ENCODE peak calls at places on chromosome 2, in six cellular contexts. One of them, this sample, is unnamed. For H3K9me3, the result is how much of the 10 kb centered on the place peaks cover.

GRCh38 chr2:241179894-241180293 is 8.6 kb upstream of the ANO7 start:
- DNase-seq in SK-N-SH: no peak
- DNase-seq in sigmoid colon: no peak
- DNase-seq in H1: no peak
- DNase-seq in breast epithelium: no peak
- DNase-seq in stomach: no peak
- DNase-seq in this sample: no peak

GRCh38 chr2:160715428-160715827 is 221.8 kb upstream of the RBMS1 start:
- DNase-seq in SK-N-SH: no peak
- DNase-seq in sigmoid colon: no peak
- DNase-seq in H1: no peak
- DNase-seq in breast epithelium: no peak
- DNase-seq in stomach: no peak
- DNase-seq in this sample: no peak

GRCh38 chr2:74564222-74564621 is 9.7 kb downstream of the DOK1 start:
- DNase-seq in SK-N-SH: no peak
- DNase-seq in sigmoid colon: no peak
- DNase-seq in H1: no peak
- DNase-seq in breast epithelium: no peak
- DNase-seq in stomach: no peak
- DNase-seq in this sample: no peak

GRCh38 chr2:222866358-222866960 is 5.6 kb downstream of the ACSL3 start:
- DNase-seq in SK-N-SH: no peak
- DNase-seq in sigmoid colon: no peak
- DNase-seq in H1: no peak
- DNase-seq in breast epithelium: no peak
- DNase-seq in stomach: no peak
- DNase-seq in this sample: no peak

GRCh38 chr2:58757971-58758370 is 516.8 kb upstream of the FANCL start:
- DNase-seq in SK-N-SH: peak
- DNase-seq in sigmoid colon: no peak
- DNase-seq in H1: no peak
- DNase-seq in breast epithelium: no peak
- DNase-seq in stomach: no peak
- DNase-seq in this sample: no peak

GRCh38 chr2:233063976-233064411 is 3.9 kb downstream of the INPP5D start:
- DNase-seq in SK-N-SH: no peak
- DNase-seq in sigmoid colon: no peak
- DNase-seq in H1: no peak
- DNase-seq in breast epithelium: no peak
- DNase-seq in stomach: peak
- DNase-seq in this sample: no peak

GRCh38 chr2:230661072-230661957 is 51.3 kb upstream of the CAB39 start:
- DNase-seq in SK-N-SH: no peak
- DNase-seq in sigmoid colon: no peak
- DNase-seq in H1: no peak
- DNase-seq in breast epithelium: no peak
- DNase-seq in stomach: no peak
- DNase-seq in this sample: no peak

GRCh38 chr2:54206596-54206995 is 49.4 kb downstream of the TSPYL6 start:
- DNase-seq in SK-N-SH: peak
- DNase-seq in sigmoid colon: no peak
- DNase-seq in H1: no peak
- DNase-seq in breast epithelium: no peak
- DNase-seq in stomach: no peak
- DNase-seq in this sample: no peak

GRCh38 chr2:72003796-72004195 is 143.9 kb downstream of the CYP26B1 start:
- DNase-seq in SK-N-SH: no peak
- DNase-seq in sigmoid colon: no peak
- DNase-seq in H1: no peak
- DNase-seq in breast epithelium: no peak
- DNase-seq in stomach: no peak
- DNase-seq in this sample: no peak

GRCh38 chr2:37302701-37303252 is 21.9 kb downstream of the PRKD3 start:
- DNase-seq in SK-N-SH: no peak
- DNase-seq in sigmoid colon: no peak
- DNase-seq in H1: no peak
- DNase-seq in breast epithelium: no peak
- DNase-seq in stomach: no peak
- DNase-seq in this sample: no peak

GRCh38 chr2:188379748-188380147 is 88.1 kb downstream of the GULP1 start:
- DNase-seq in SK-N-SH: no peak
- DNase-seq in sigmoid colon: no peak
- DNase-seq in H1: no peak
- DNase-seq in breast epithelium: no peak
- DNase-seq in stomach: no peak
- DNase-seq in this sample: no peak

GRCh38 chr2:188380280-188380679 is 88.6 kb downstream of the GULP1 start:
- DNase-seq in SK-N-SH: no peak
- DNase-seq in sigmoid colon: no peak
- DNase-seq in H1: no peak
- DNase-seq in breast epithelium: no peak
- DNase-seq in stomach: no peak
- DNase-seq in this sample: no peak

GRCh38 chr2:188382107-188382506 is 90.4 kb downstream of the GULP1 start:
- DNase-seq in SK-N-SH: no peak
- DNase-seq in sigmoid colon: no peak
- DNase-seq in H1: no peak
- DNase-seq in breast epithelium: no peak
- DNase-seq in stomach: no peak
- DNase-seq in this sample: no peak

GRCh38 chr2:188383158-188383557 is 91.5 kb downstream of the GULP1 start:
- DNase-seq in SK-N-SH: no peak
- DNase-seq in sigmoid colon: no peak
- DNase-seq in H1: no peak
- DNase-seq in breast epithelium: no peak
- DNase-seq in stomach: no peak
- DNase-seq in this sample: no peak

GRCh38 chr2:188381614-188382013 is 89.9 kb downstream of the GULP1 start:
- DNase-seq in SK-N-SH: no peak
- DNase-seq in sigmoid colon: no peak
- DNase-seq in H1: no peak
- DNase-seq in breast epithelium: no peak
- DNase-seq in stomach: no peak
- DNase-seq in this sample: no peak
- H3K27ac ChIP-seq in SK-N-SH: peak
- H3K27ac ChIP-seq in sigmoid colon: no peak
- H3K27ac ChIP-seq in H1: no peak
- H3K27ac ChIP-seq in breast epithelium: no peak
- H3K27ac ChIP-seq in stomach: peak
- H3K27ac ChIP-seq in this sample: no peak

GRCh38 chr2:95215018-95215612 is 7.8 kb downstream of the ZNF892 start:
- DNase-seq in SK-N-SH: no peak
- DNase-seq in sigmoid colon: no peak
- DNase-seq in H1: no peak
- DNase-seq in breast epithelium: no peak
- DNase-seq in stomach: no peak
- DNase-seq in this sample: no peak
- H3K9me3 ChIP-seq in SK-N-SH: under half
- H3K9me3 ChIP-seq in sigmoid colon: half or more
- H3K9me3 ChIP-seq in H1: half or more
- H3K9me3 ChIP-seq in breast epithelium: half or more
- H3K9me3 ChIP-seq in stomach: half or more
- H3K9me3 ChIP-seq in this sample: half or more

GRCh38 chr2:43482974-43483373 is 112.9 kb downstream of the THADA start:
- DNase-seq in SK-N-SH: no peak
- DNase-seq in sigmoid colon: peak
- DNase-seq in H1: no peak
- DNase-seq in breast epithelium: no peak
- DNase-seq in stomach: no peak
- DNase-seq in this sample: no peak
- TF ChIP-seq POLR2AphosphoS5 in SK-N-SH: no peak
- TF ChIP-seq POLR2AphosphoS5 in sigmoid colon: peak
- TF ChIP-seq POLR2AphosphoS5 in H1: no peak
- TF ChIP-seq POLR2AphosphoS5 in breast epithelium: no peak
- TF ChIP-seq POLR2AphosphoS5 in stomach: peak
- TF ChIP-seq POLR2AphosphoS5 in this sample: peak

GRCh38 chr2:46381263-46381849 is 84.1 kb downstream of the EPAS1 start:
- DNase-seq in SK-N-SH: no peak
- DNase-seq in sigmoid colon: no peak
- DNase-seq in H1: no peak
- DNase-seq in breast epithelium: no peak
- DNase-seq in stomach: no peak
- DNase-seq in this sample: no peak
- H3K27ac ChIP-seq in SK-N-SH: no peak
- H3K27ac ChIP-seq in sigmoid colon: no peak
- H3K27ac ChIP-seq in H1: no peak
- H3K27ac ChIP-seq in breast epithelium: no peak
- H3K27ac ChIP-seq in stomach: no peak
- H3K27ac ChIP-seq in this sample: no peak

GRCh38 chr2:3269425-3270094 is 108.1 kb downstream of the EIPR1 start:
- DNase-seq in SK-N-SH: no peak
- DNase-seq in sigmoid colon: no peak
- DNase-seq in H1: no peak
- DNase-seq in breast epithelium: no peak
- DNase-seq in stomach: peak
- DNase-seq in this sample: no peak

GRCh38 chr2:3267869-3268704 is 109.5 kb downstream of the EIPR1 start:
- DNase-seq in SK-N-SH: no peak
- DNase-seq in sigmoid colon: no peak
- DNase-seq in H1: no peak
- DNase-seq in breast epithelium: no peak
- DNase-seq in stomach: peak
- DNase-seq in this sample: no peak

GRCh38 chr2:3268705-3269029 is 109.0 kb downstream of the EIPR1 start:
- DNase-seq in SK-N-SH: no peak
- DNase-seq in sigmoid colon: no peak
- DNase-seq in H1: no peak
- DNase-seq in breast epithelium: no peak
- DNase-seq in stomach: peak
- DNase-seq in this sample: no peak

GRCh38 chr2:3267549-3267867 is 110.1 kb downstream of the EIPR1 start:
- DNase-seq in SK-N-SH: no peak
- DNase-seq in sigmoid colon: no peak
- DNase-seq in H1: no peak
- DNase-seq in breast epithelium: no peak
- DNase-seq in stomach: no peak
- DNase-seq in this sample: no peak

DNA sequence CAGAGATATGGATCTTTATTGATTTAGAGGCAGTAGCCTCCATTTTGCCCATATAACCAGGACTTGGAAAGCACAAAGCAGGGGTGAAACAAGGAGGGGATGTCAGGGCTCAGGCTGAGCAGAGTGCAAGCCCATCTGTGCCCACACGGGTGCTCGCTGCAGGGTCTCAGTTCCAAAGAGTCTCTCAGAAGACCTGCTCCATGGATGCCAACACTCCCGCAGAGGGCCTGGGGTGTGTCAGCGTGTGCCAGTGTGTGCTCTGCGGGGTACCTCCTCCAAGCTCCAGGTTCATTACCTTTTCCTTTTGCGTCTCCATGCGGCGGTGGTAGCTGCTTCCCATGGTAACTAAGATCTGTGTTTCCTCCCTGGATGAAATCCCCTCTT is 107.5 kb downstream of the EIPR1 start:
- DNase-seq in SK-N-SH: no peak
- DNase-seq in sigmoid colon: no peak
- DNase-seq in H1: no peak
- DNase-seq in breast epithelium: no peak
- DNase-seq in stomach: peak
- DNase-seq in this sample: no peak
- H3K9me3 ChIP-seq in SK-N-SH: under half
- H3K9me3 ChIP-seq in sigmoid colon: under half
- H3K9me3 ChIP-seq in H1: under half
- H3K9me3 ChIP-seq in breast epithelium: under half
- H3K9me3 ChIP-seq in stomach: under half
- H3K9me3 ChIP-seq in this sample: under half

GRCh38 chr2:120245520-120245835 is 7.2 kb upstream of the RALB start:
- DNase-seq in SK-N-SH: no peak
- DNase-seq in sigmoid colon: peak
- DNase-seq in H1: no peak
- DNase-seq in breast epithelium: no peak
- DNase-seq in stomach: no peak
- DNase-seq in this sample: no peak
- TF ChIP-seq POLR2AphosphoS5 in SK-N-SH: no peak
- TF ChIP-seq POLR2AphosphoS5 in sigmoid colon: peak
- TF ChIP-seq POLR2AphosphoS5 in H1: no peak
- TF ChIP-seq POLR2AphosphoS5 in breast epithelium: no peak
- TF ChIP-seq POLR2AphosphoS5 in stomach: no peak
- TF ChIP-seq POLR2AphosphoS5 in this sample: no peak

GRCh38 chr2:189551808-189552207 is 28.8 kb downstream of the SLC40A1 start:
- DNase-seq in SK-N-SH: no peak
- DNase-seq in sigmoid colon: no peak
- DNase-seq in H1: no peak
- DNase-seq in breast epithelium: no peak
- DNase-seq in stomach: no peak
- DNase-seq in this sample: no peak

GRCh38 chr2:189552991-189553404 is 27.6 kb downstream of the SLC40A1 start:
- DNase-seq in SK-N-SH: no peak
- DNase-seq in sigmoid colon: no peak
- DNase-seq in H1: no peak
- DNase-seq in breast epithelium: no peak
- DNase-seq in stomach: no peak
- DNase-seq in this sample: no peak

GRCh38 chr2:189553689-189554088 is 26.9 kb downstream of the SLC40A1 start:
- DNase-seq in SK-N-SH: no peak
- DNase-seq in sigmoid colon: no peak
- DNase-seq in H1: no peak
- DNase-seq in breast epithelium: no peak
- DNase-seq in stomach: no peak
- DNase-seq in this sample: no peak

GRCh38 chr2:189555243-189555642 is 25.3 kb downstream of the SLC40A1 start:
- DNase-seq in SK-N-SH: no peak
- DNase-seq in sigmoid colon: no peak
- DNase-seq in H1: no peak
- DNase-seq in breast epithelium: no peak
- DNase-seq in stomach: no peak
- DNase-seq in this sample: no peak

GRCh38 chr2:189552334-189552990 is 28.1 kb downstream of the SLC40A1 start:
- DNase-seq in SK-N-SH: no peak
- DNase-seq in sigmoid colon: no peak
- DNase-seq in H1: no peak
- DNase-seq in breast epithelium: no peak
- DNase-seq in stomach: no peak
- DNase-seq in this sample: no peak
- H3K27ac ChIP-seq in SK-N-SH: no peak
- H3K27ac ChIP-seq in sigmoid colon: no peak
- H3K27ac ChIP-seq in H1: no peak
- H3K27ac ChIP-seq in breast epithelium: peak
- H3K27ac ChIP-seq in stomach: peak
- H3K27ac ChIP-seq in this sample: peak

GRCh38 chr2:63993871-63994270 is 25.4 kb downstream of the VPS54 start:
- DNase-seq in SK-N-SH: no peak
- DNase-seq in sigmoid colon: no peak
- DNase-seq in H1: no peak
- DNase-seq in breast epithelium: no peak
- DNase-seq in stomach: no peak
- DNase-seq in this sample: no peak
- H3K9me3 ChIP-seq in SK-N-SH: under half
- H3K9me3 ChIP-seq in sigmoid colon: under half
- H3K9me3 ChIP-seq in H1: under half
- H3K9me3 ChIP-seq in breast epithelium: under half
- H3K9me3 ChIP-seq in stomach: under half
- H3K9me3 ChIP-seq in this sample: under half